ENCODE peak calls at places on chromosomes 11 and 22, in ten cellular contexts. P is GM12892; L is fibroblast of the aortic adventitia; O is stimulated activated CD4-positive, alpha-beta T cell treated with anti-CD3 and anti-CD28 coated beads, Interleukin-2, amount 100 ng/mL, for 48 hours; M is tibial artery; K is A172; V is cardiac septum; G is G401; Y is epithelial cell of esophagus; I is cardiac fibroblast. W is an unnamed sample.

GRCh38 chr22:25404556-25404922 is 159.9 kb upstream of the GRK3 start:
- DNase-seq in P (no peak), L (no peak), O (peak; percentile 11), M (no peak), K (no peak), V (peak; percentile 64), G (no peak), Y (no peak), I (no peak), W (no peak)

GRCh38 chr11:69603978-69604524 is 36.9 kb upstream of the CCND1 start:
- DNase-seq in P (no peak), L (peak; percentile 10), O (no peak), M (no peak), K (no peak), V (no peak), G (no peak), Y (no peak), I (no peak), W (no peak)

GRCh38 chr11:36296925-36297604 is 977 bp downstream of the PRR5L start:
- DNase-seq in P (no peak), L (peak; percentile 65), O (no peak), M (no peak), K (no peak), V (no peak), G (no peak), Y (peak; percentile 65), I (peak; percentile 97), W (no peak)

GRCh38 chr22:49979587-49980264 is 19.2 kb downstream of the PIM3 start:
- DNase-seq in P (no peak), L (peak; percentile 44), O (no peak), M (peak; percentile 25), K (no peak), V (peak; percentile 73), G (no peak), Y (peak; percentile 46), I (peak; percentile 52), W (no peak)

GRCh38 chr22:49244466-49245420 is 582.9 kb downstream of the BRD1 start:
- DNase-seq in P (no peak), L (no peak), O (no peak), M (peak; percentile 11), K (no peak), V (peak; percentile 24), G (no peak), Y (no peak), I (no peak), W (no peak)

GRCh38 chr22:41350087-41350486 is 31.7 kb upstream of the TEF start:
- DNase-seq in P (no peak), L (peak; percentile 43), O (no peak), M (no peak), K (no peak), V (no peak), G (no peak), Y (no peak), I (peak; percentile 39), W (no peak)

GRCh38 chr22:24284747-24285203 is 14.1 kb downstream of the SPECC1L start:
- DNase-seq in P (no peak), L (peak; percentile 25), O (no peak), M (no peak), K (no peak), V (no peak), G (no peak), Y (peak; percentile 59), I (no peak), W (no peak)

GRCh38 chr11:84526250-84526649 is 1100.9 kb downstream of the DLG2 start:
- DNase-seq in P (no peak), L (no peak), O (no peak), M (no peak), K (no peak), V (no peak), G (no peak), Y (no peak), I (peak; percentile 4), W (no peak)

GRCh38 chr22:48872271-48873260 is 955.1 kb downstream of the BRD1 start:
- DNase-seq in P (no peak), L (no peak), O (no peak), M (no peak), K (no peak), V (peak; percentile 65), G (no peak), Y (no peak), I (no peak), W (no peak)

GRCh38 chr11:75450826-75451783 is 18.1 kb upstream of the KLHL35 start:
- DNase-seq in P (peak; percentile 52), L (no peak), O (peak; percentile 50), M (no peak), K (no peak), V (no peak), G (no peak), Y (no peak), I (no peak), W (no peak)

GRCh38 chr11:4044971-4045646 is 49.5 kb upstream of the RRM1 start:
- DNase-seq in P (no peak), L (no peak), O (no peak), M (no peak), K (no peak), V (no peak), G (peak; percentile 23), Y (peak; percentile 88), I (peak; percentile 42), W (no peak)

GRCh38 chr11:29124436-29124835 is 892.4 kb downstream of the KCNA4 start:
- DNase-seq in P (no peak), L (no peak), O (no peak), M (no peak), K (no peak), V (no peak), G (no peak), Y (no peak), I (no peak), W (no peak)

GRCh38 chr11:64558869-64559268 is 32.2 kb upstream of the SLC22A12 start:
- DNase-seq in P (no peak), L (no peak), O (no peak), M (no peak), K (no peak), V (no peak), G (no peak), Y (no peak), I (no peak), W (no peak)

GRCh38 chr11:72697814-72698213 is 23.6 kb upstream of the PDE2A start:
- DNase-seq in P (no peak), L (no peak), O (no peak), M (no peak), K (no peak), V (no peak), G (no peak), Y (no peak), I (no peak), W (no peak)

GRCh38 chr22:16601437-16602223 is 9.0 kb upstream of the CCT8L2 start:
- DNase-seq in P (no peak), L (peak; percentile 15), O (no peak), M (no peak), K (no peak), V (no peak), G (no peak), Y (peak; percentile 17), I (peak; percentile 1), W (no peak)

GRCh38 chr11:60363542-60364525 is 14.5 kb upstream of the MS4A7 start:
- DNase-seq in P (peak; percentile 27), L (peak; percentile 57), O (peak; percentile 61), M (peak; percentile 59), K (peak; percentile 34), V (no peak), G (peak; percentile 59), Y (peak; percentile 59), I (peak; percentile 59), W (peak; percentile 54)

GRCh38 chr11:134542401-134543143 is 130.5 kb upstream of the B3GAT1 start:
- DNase-seq in P (no peak), L (no peak), O (no peak), M (no peak), K (no peak), V (peak; percentile 43), G (no peak), Y (peak; percentile 32), I (no peak), W (no peak)

GRCh38 chr11:95341246-95341645 is 110.2 kb upstream of the SESN3 start:
- DNase-seq in P (no peak), L (no peak), O (no peak), M (no peak), K (no peak), V (no peak), G (no peak), Y (no peak), I (no peak), W (no peak)

GRCh38 chr11:9565822-9566560 is 7.5 kb upstream of the WEE1 start:
- DNase-seq in P (peak; percentile 28), L (peak; percentile 100), O (peak; percentile 42), M (peak; percentile 75), K (peak; percentile 100), V (no peak), G (peak; percentile 30), Y (peak; percentile 100), I (peak; percentile 99), W (peak; percentile 56)

GRCh38 chr22:34709641-34710040 is 356.3 kb upstream of the ISX start:
- DNase-seq in P (no peak), L (no peak), O (no peak), M (no peak), K (no peak), V (no peak), G (no peak), Y (no peak), I (no peak), W (no peak)

GRCh38 chr11:126584028-126584427 is 228.5 kb downstream of the ST3GAL4 start:
- DNase-seq in P (no peak), L (no peak), O (no peak), M (no peak), K (no peak), V (no peak), G (peak; percentile 6), Y (no peak), I (no peak), W (no peak)

GRCh38 chr11:75223954-75224643 is 16.5 kb upstream of the TPBGL start:
- DNase-seq in P (no peak), L (no peak), O (no peak), M (no peak), K (peak; percentile 40), V (peak; percentile 69), G (no peak), Y (peak; percentile 3), I (no peak), W (no peak)

GRCh38 chr22:27625769-27626674 is 175.5 kb downstream of the MN1 start:
- DNase-seq in P (no peak), L (no peak), O (no peak), M (no peak), K (no peak), V (no peak), G (no peak), Y (peak; percentile 37), I (no peak), W (no peak)

GRCh38 chr11:67998150-67999045 is 5.5 kb downstream of the UNC93B1 start:
- DNase-seq in P (no peak), L (no peak), O (no peak), M (no peak), K (no peak), V (no peak), G (no peak), Y (peak; percentile 0), I (no peak), W (no peak)

GRCh38 chr11:46438211-46438610 is 46.6 kb upstream of the CHRM4 start:
- DNase-seq in P (no peak), L (no peak), O (no peak), M (no peak), K (no peak), V (no peak), G (peak; percentile 68), Y (no peak), I (no peak), W (no peak)

GRCh38 chr22:18048441-18048898 is 24.1 kb upstream of the MICAL3 start:
- DNase-seq in P (no peak), L (peak; percentile 40), O (no peak), M (no peak), K (no peak), V (no peak), G (peak; percentile 30), Y (no peak), I (peak; percentile 20), W (no peak)

GRCh38 chr22:17931400-17931825 is 92.9 kb downstream of the MICAL3 start:
- DNase-seq in P (no peak), L (no peak), O (no peak), M (no peak), K (peak; percentile 37), V (peak; percentile 90), G (peak; percentile 98), Y (peak; percentile 38), I (no peak), W (no peak)

GRCh38 chr11:134463716-134464115 is 51.7 kb upstream of the B3GAT1 start:
- DNase-seq in P (no peak), L (no peak), O (no peak), M (no peak), K (no peak), V (peak; percentile 1), G (no peak), Y (no peak), I (no peak), W (no peak)